ENCODE peak calls at places on chromosomes 7 and 10, in five cellular contexts. R is stimulated activated CD8-positive, alpha-beta memory T cell treated with anti-CD3 and anti-CD28 coated beads, Interleukin-12 subunit alpha, Interleukin-12 subunit beta, amount 100 ng/mL, for 1 hour; L is AG10803; A is SHP77; Z is IMR-90. W is an unnamed sample.

GRCh38 chr7:115319536-115319935 is 397.6 kb downstream of the MDFIC start:
- DNase-seq in A (no peak), L (no peak), R (no peak), Z (no peak), W (no peak)

GRCh38 chr10:50876409-50876808 is 9.0 kb downstream of the A1CF start:
- DNase-seq in A (no peak), Z (no peak), R (no peak), L (no peak), W (no peak)

GRCh38 chr7:129343099-129343700 is 91.0 kb upstream of the STRIP2 start:
- DNase-seq in R (no peak), L (peak), A (peak), Z (peak), W (no peak)

GRCh38 chr7:97457054-97457453 is 274.8 kb upstream of the TAC1 start:
- DNase-seq in A (no peak), Z (no peak), L (no peak), R (no peak), W (no peak)

GRCh38 chr10:47456096-47456485 is 27.8 kb downstream of the ANXA8 start:
- DNase-seq in A (no peak), R (no peak), L (no peak), Z (no peak), W (no peak)

GRCh38 chr10:27240891-27241639 is 468 bp upstream of the ACBD5 start:
- DNase-seq in R (no peak), A (no peak), Z (no peak), L (no peak), W (peak)

GRCh38 chr7:25758559-25758958 is 393.4 kb upstream of the NFE2L3 start:
- DNase-seq in A (no peak), R (no peak), L (no peak), Z (no peak), W (no peak)

GRCh38 chr10:70566515-70567290 is 35.8 kb downstream of the PRF1 start:
- DNase-seq in Z (no peak), R (no peak), L (no peak), A (no peak), W (no peak)

GRCh38 chr7:12094365-12094921 is 116.7 kb upstream of the TMEM106B start:
- DNase-seq in R (no peak), L (no peak), Z (no peak), A (no peak), W (no peak)

GRCh38 chr7:69619619-69620018 is 21.3 kb downstream of the AUTS2 start:
- DNase-seq in Z (no peak), A (no peak), R (no peak), L (no peak), W (no peak)

GRCh38 chr7:131536361-131536849 is 20.0 kb downstream of the PODXL start:
- DNase-seq in A (no peak), Z (no peak), R (no peak), L (no peak), W (no peak)

GRCh38 chr10:98074315-98074911 is 44.0 kb upstream of the CRTAC1 start:
- DNase-seq in Z (peak), A (no peak), R (no peak), L (no peak), W (peak)

GRCh38 chr10:104638861-104639594 is 2.1 kb upstream of the SORCS3 start:
- DNase-seq in Z (no peak), L (no peak), R (no peak), A (no peak), W (peak)

GRCh38 chr10:50512743-50513416 is 110.9 kb downstream of the SGMS1 start:
- DNase-seq in R (no peak), L (no peak), A (no peak), Z (no peak), W (no peak)

GRCh38 chr10:125189162-125189561 is 28.8 kb upstream of the CTBP2 start:
- DNase-seq in Z (no peak), L (no peak), A (no peak), R (no peak), W (no peak)

GRCh38 chr10:30583778-30584415 is 45.7 kb downstream of the LYZL2 start:
- DNase-seq in Z (peak), L (peak), R (no peak), A (no peak), W (peak)

GRCh38 chr7:84614821-84615506 is 420.4 kb upstream of the SEMA3A start:
- DNase-seq in Z (no peak), R (no peak), A (no peak), L (no peak), W (no peak)

GRCh38 chr7:158431941-158432347 is 155.7 kb downstream of the PTPRN2 start:
- DNase-seq in L (no peak), A (peak), Z (peak), R (no peak), W (no peak)